ENCODE peak calls at places on chromosomes 6 and 20, in five cellular contexts. One of them, this sample, is unnamed.

GRCh38 chr6:154460306-154461071 is 50.0 kb downstream of the CNKSR3 start:
- DNase-seq in DMS153: no peak
- DNase-seq in substantia nigra: no peak
- DNase-seq in stimulated activated CD4-positive, alpha-beta T cell treated with anti-CD3 and anti-CD28 coated beads, Interleukin-4, amount 100 ng/mL, for 48 hours: no peak
- DNase-seq in heart right ventricle: no peak
- DNase-seq in this sample: no peak

GRCh38 chr6:36967757-36968156 is 13.2 kb downstream of the PI16 start:
- DNase-seq in DMS153: no peak
- DNase-seq in substantia nigra: no peak
- DNase-seq in stimulated activated CD4-positive, alpha-beta T cell treated with anti-CD3 and anti-CD28 coated beads, Interleukin-4, amount 100 ng/mL, for 48 hours: no peak
- DNase-seq in heart right ventricle: no peak
- DNase-seq in this sample: no peak

GRCh38 chr6:111936718-111937117 is 63.5 kb upstream of the FYN start:
- DNase-seq in DMS153: no peak
- DNase-seq in substantia nigra: no peak
- DNase-seq in stimulated activated CD4-positive, alpha-beta T cell treated with anti-CD3 and anti-CD28 coated beads, Interleukin-4, amount 100 ng/mL, for 48 hours: no peak
- DNase-seq in heart right ventricle: no peak
- DNase-seq in this sample: no peak

GRCh38 chr20:18288748-18289705 is 700 bp downstream of the ZNF133 start:
- DNase-seq in DMS153: no peak
- DNase-seq in substantia nigra: no peak
- DNase-seq in stimulated activated CD4-positive, alpha-beta T cell treated with anti-CD3 and anti-CD28 coated beads, Interleukin-4, amount 100 ng/mL, for 48 hours: no peak
- DNase-seq in heart right ventricle: no peak
- DNase-seq in this sample: no peak

GRCh38 chr6:159309723-159310122 is 140.5 kb downstream of the FNDC1 start:
- DNase-seq in DMS153: no peak
- DNase-seq in substantia nigra: no peak
- DNase-seq in stimulated activated CD4-positive, alpha-beta T cell treated with anti-CD3 and anti-CD28 coated beads, Interleukin-4, amount 100 ng/mL, for 48 hours: no peak
- DNase-seq in heart right ventricle: no peak
- DNase-seq in this sample: no peak

GRCh38 chr20:14142171-14142570 is 146.9 kb downstream of the MACROD2 start:
- DNase-seq in DMS153: peak; percentile 81
- DNase-seq in substantia nigra: peak; percentile 22
- DNase-seq in stimulated activated CD4-positive, alpha-beta T cell treated with anti-CD3 and anti-CD28 coated beads, Interleukin-4, amount 100 ng/mL, for 48 hours: no peak
- DNase-seq in heart right ventricle: peak; percentile 18
- DNase-seq in this sample: peak; percentile 67

GRCh38 chr6:105898286-105898685 is 187.8 kb upstream of the PRDM1 start:
- DNase-seq in DMS153: no peak
- DNase-seq in substantia nigra: no peak
- DNase-seq in stimulated activated CD4-positive, alpha-beta T cell treated with anti-CD3 and anti-CD28 coated beads, Interleukin-4, amount 100 ng/mL, for 48 hours: no peak
- DNase-seq in heart right ventricle: no peak
- DNase-seq in this sample: no peak

GRCh38 chr6:15915508-15916178 is 213.2 kb upstream of the MYLIP start:
- DNase-seq in DMS153: no peak
- DNase-seq in substantia nigra: no peak
- DNase-seq in stimulated activated CD4-positive, alpha-beta T cell treated with anti-CD3 and anti-CD28 coated beads, Interleukin-4, amount 100 ng/mL, for 48 hours: no peak
- DNase-seq in heart right ventricle: no peak
- DNase-seq in this sample: no peak

GRCh38 chr6:150641398-150642139 is 41.9 kb downstream of the PLEKHG1 start:
- DNase-seq in DMS153: no peak
- DNase-seq in substantia nigra: no peak
- DNase-seq in stimulated activated CD4-positive, alpha-beta T cell treated with anti-CD3 and anti-CD28 coated beads, Interleukin-4, amount 100 ng/mL, for 48 hours: no peak
- DNase-seq in heart right ventricle: no peak
- DNase-seq in this sample: no peak

GRCh38 chr20:35004051-35004725 is 48.5 kb downstream of the MYH7B start:
- DNase-seq in DMS153: no peak
- DNase-seq in substantia nigra: no peak
- DNase-seq in stimulated activated CD4-positive, alpha-beta T cell treated with anti-CD3 and anti-CD28 coated beads, Interleukin-4, amount 100 ng/mL, for 48 hours: no peak
- DNase-seq in heart right ventricle: no peak
- DNase-seq in this sample: no peak

GRCh38 chr20:2752631-2753455 is 47.6 kb downstream of the CPXM1 start:
- DNase-seq in DMS153: no peak
- DNase-seq in substantia nigra: no peak
- DNase-seq in stimulated activated CD4-positive, alpha-beta T cell treated with anti-CD3 and anti-CD28 coated beads, Interleukin-4, amount 100 ng/mL, for 48 hours: no peak
- DNase-seq in heart right ventricle: no peak
- DNase-seq in this sample: no peak

GRCh38 chr20:1389703-1390385 is 3.0 kb downstream of the FKBP1A start:
- DNase-seq in DMS153: no peak
- DNase-seq in substantia nigra: no peak
- DNase-seq in stimulated activated CD4-positive, alpha-beta T cell treated with anti-CD3 and anti-CD28 coated beads, Interleukin-4, amount 100 ng/mL, for 48 hours: no peak
- DNase-seq in heart right ventricle: no peak
- DNase-seq in this sample: no peak

GRCh38 chr6:41039060-41039998 is at the start of gene UNC5CL:
- DNase-seq in DMS153: peak; percentile 52
- DNase-seq in substantia nigra: no peak
- DNase-seq in stimulated activated CD4-positive, alpha-beta T cell treated with anti-CD3 and anti-CD28 coated beads, Interleukin-4, amount 100 ng/mL, for 48 hours: peak; percentile 41
- DNase-seq in heart right ventricle: no peak
- DNase-seq in this sample: no peak

GRCh38 chr6:48027704-48028435 is 83.1 kb downstream of the PTCHD4 start:
- DNase-seq in DMS153: no peak
- DNase-seq in substantia nigra: no peak
- DNase-seq in stimulated activated CD4-positive, alpha-beta T cell treated with anti-CD3 and anti-CD28 coated beads, Interleukin-4, amount 100 ng/mL, for 48 hours: no peak
- DNase-seq in heart right ventricle: no peak
- DNase-seq in this sample: no peak

GRCh38 chr20:36647194-36648121 is 1.5 kb upstream of the SLA2 start:
- DNase-seq in DMS153: no peak
- DNase-seq in substantia nigra: no peak
- DNase-seq in stimulated activated CD4-positive, alpha-beta T cell treated with anti-CD3 and anti-CD28 coated beads, Interleukin-4, amount 100 ng/mL, for 48 hours: no peak
- DNase-seq in heart right ventricle: no peak
- DNase-seq in this sample: no peak

GRCh38 chr6:14520029-14520428 is 402.5 kb downstream of the CD83 start:
- DNase-seq in DMS153: no peak
- DNase-seq in substantia nigra: no peak
- DNase-seq in stimulated activated CD4-positive, alpha-beta T cell treated with anti-CD3 and anti-CD28 coated beads, Interleukin-4, amount 100 ng/mL, for 48 hours: no peak
- DNase-seq in heart right ventricle: no peak
- DNase-seq in this sample: no peak

GRCh38 chr6:33160728-33161323 is 31.4 kb downstream of the COL11A2 start:
- DNase-seq in DMS153: no peak
- DNase-seq in substantia nigra: no peak
- DNase-seq in stimulated activated CD4-positive, alpha-beta T cell treated with anti-CD3 and anti-CD28 coated beads, Interleukin-4, amount 100 ng/mL, for 48 hours: no peak
- DNase-seq in heart right ventricle: no peak
- DNase-seq in this sample: no peak

GRCh38 chr20:30487947-30488926 is 769.2 kb upstream of the DEFB115 start:
- DNase-seq in DMS153: no peak
- DNase-seq in substantia nigra: no peak
- DNase-seq in stimulated activated CD4-positive, alpha-beta T cell treated with anti-CD3 and anti-CD28 coated beads, Interleukin-4, amount 100 ng/mL, for 48 hours: no peak
- DNase-seq in heart right ventricle: no peak
- DNase-seq in this sample: no peak

GRCh38 chr20:64069614-64070243 is 6.7 kb downstream of the TCEA2 start:
- DNase-seq in DMS153: no peak
- DNase-seq in substantia nigra: no peak
- DNase-seq in stimulated activated CD4-positive, alpha-beta T cell treated with anti-CD3 and anti-CD28 coated beads, Interleukin-4, amount 100 ng/mL, for 48 hours: no peak
- DNase-seq in heart right ventricle: no peak
- DNase-seq in this sample: no peak

GRCh38 chr20:45097485-45098095 is 3.3 kb downstream of the KCNS1 start:
- DNase-seq in DMS153: no peak
- DNase-seq in substantia nigra: no peak
- DNase-seq in stimulated activated CD4-positive, alpha-beta T cell treated with anti-CD3 and anti-CD28 coated beads, Interleukin-4, amount 100 ng/mL, for 48 hours: peak; percentile 21
- DNase-seq in heart right ventricle: no peak
- DNase-seq in this sample: no peak

GRCh38 chr6:74735304-74735703 is 470.5 kb downstream of the COL12A1 start:
- DNase-seq in DMS153: no peak
- DNase-seq in substantia nigra: no peak
- DNase-seq in stimulated activated CD4-positive, alpha-beta T cell treated with anti-CD3 and anti-CD28 coated beads, Interleukin-4, amount 100 ng/mL, for 48 hours: no peak
- DNase-seq in heart right ventricle: no peak
- DNase-seq in this sample: no peak

GRCh38 chr20:51533291-51534172 is 9.0 kb downstream of the NFATC2 start:
- DNase-seq in DMS153: no peak
- DNase-seq in substantia nigra: no peak
- DNase-seq in stimulated activated CD4-positive, alpha-beta T cell treated with anti-CD3 and anti-CD28 coated beads, Interleukin-4, amount 100 ng/mL, for 48 hours: no peak
- DNase-seq in heart right ventricle: no peak
- DNase-seq in this sample: no peak

GRCh38 chr6:98118357-98119045 is 715.9 kb upstream of the POU3F2 start:
- DNase-seq in DMS153: no peak
- DNase-seq in substantia nigra: no peak
- DNase-seq in stimulated activated CD4-positive, alpha-beta T cell treated with anti-CD3 and anti-CD28 coated beads, Interleukin-4, amount 100 ng/mL, for 48 hours: no peak
- DNase-seq in heart right ventricle: no peak
- DNase-seq in this sample: no peak

This sample was measured in NCI-H1930.